ENCODE peak calls at places on chromosomes 12 and 14, in seven cellular contexts. One of them, this sample, is unnamed.

GRCh38 chr12:25827141-25827540 is 131.3 kb upstream of the RASSF8 start:
- DNase-seq in bronchial epithelial cell: no peak
- DNase-seq in upper lobe of right lung: no peak
- DNase-seq in stomach: no peak
- DNase-seq in sigmoid colon: no peak
- DNase-seq in Peyer's patch: no peak
- DNase-seq in gastrocnemius medialis: no peak
- DNase-seq in this sample: no peak

GRCh38 chr14:70339039-70339438 is 20.4 kb downstream of the COX16 start:
- DNase-seq in bronchial epithelial cell: no peak
- DNase-seq in upper lobe of right lung: no peak
- DNase-seq in stomach: no peak
- DNase-seq in sigmoid colon: no peak
- DNase-seq in Peyer's patch: no peak
- DNase-seq in gastrocnemius medialis: no peak
- DNase-seq in this sample: no peak

GRCh38 chr14:23636317-23637211 is at the start of gene DHRS2:
- DNase-seq in bronchial epithelial cell: no peak
- DNase-seq in upper lobe of right lung: no peak
- DNase-seq in stomach: no peak
- DNase-seq in sigmoid colon: no peak
- DNase-seq in Peyer's patch: no peak
- DNase-seq in gastrocnemius medialis: no peak
- DNase-seq in this sample: no peak

GRCh38 chr14:44297437-44297836 is 209.6 kb downstream of the FSCB start:
- DNase-seq in bronchial epithelial cell: no peak
- DNase-seq in upper lobe of right lung: no peak
- DNase-seq in stomach: no peak
- DNase-seq in sigmoid colon: no peak
- DNase-seq in Peyer's patch: no peak
- DNase-seq in gastrocnemius medialis: no peak
- DNase-seq in this sample: no peak

GRCh38 chr12:19388131-19388549 is 51.2 kb upstream of the AEBP2 start:
- DNase-seq in bronchial epithelial cell: no peak
- DNase-seq in upper lobe of right lung: peak; percentile 9
- DNase-seq in stomach: no peak
- DNase-seq in sigmoid colon: peak; percentile 77
- DNase-seq in Peyer's patch: no peak
- DNase-seq in gastrocnemius medialis: peak; percentile 26
- DNase-seq in this sample: no peak

GRCh38 chr14:61584258-61584657 is 111.1 kb upstream of the HIF1A start:
- DNase-seq in bronchial epithelial cell: peak; percentile 83
- DNase-seq in upper lobe of right lung: no peak
- DNase-seq in stomach: no peak
- DNase-seq in sigmoid colon: no peak
- DNase-seq in Peyer's patch: no peak
- DNase-seq in gastrocnemius medialis: no peak
- DNase-seq in this sample: no peak

GRCh38 chr12:3921142-3921520 is 47.9 kb upstream of the PARP11 start:
- DNase-seq in bronchial epithelial cell: no peak
- DNase-seq in upper lobe of right lung: no peak
- DNase-seq in stomach: no peak
- DNase-seq in sigmoid colon: no peak
- DNase-seq in Peyer's patch: no peak
- DNase-seq in gastrocnemius medialis: no peak
- DNase-seq in this sample: no peak

GRCh38 chr14:25150934-25151790 is 101.2 kb upstream of the STXBP6 start:
- DNase-seq in bronchial epithelial cell: peak; percentile 54
- DNase-seq in upper lobe of right lung: no peak
- DNase-seq in stomach: no peak
- DNase-seq in sigmoid colon: no peak
- DNase-seq in Peyer's patch: no peak
- DNase-seq in gastrocnemius medialis: no peak
- DNase-seq in this sample: peak; percentile 26

GRCh38 chr12:123712780-123713319 is 697 bp downstream of the ATP6V0A2 start:
- DNase-seq in bronchial epithelial cell: no peak
- DNase-seq in upper lobe of right lung: no peak
- DNase-seq in stomach: no peak
- DNase-seq in sigmoid colon: no peak
- DNase-seq in Peyer's patch: peak; percentile 58
- DNase-seq in gastrocnemius medialis: no peak
- DNase-seq in this sample: no peak

GRCh38 chr14:95038521-95039250 is 118.6 kb downstream of the DICER1 start:
- DNase-seq in bronchial epithelial cell: no peak
- DNase-seq in upper lobe of right lung: peak; percentile 34
- DNase-seq in stomach: no peak
- DNase-seq in sigmoid colon: no peak
- DNase-seq in Peyer's patch: peak; percentile 33
- DNase-seq in gastrocnemius medialis: no peak
- DNase-seq in this sample: peak; percentile 2

GRCh38 chr12:71019282-71019831 is 98.8 kb upstream of the PTPRR start:
- DNase-seq in bronchial epithelial cell: no peak
- DNase-seq in upper lobe of right lung: no peak
- DNase-seq in stomach: no peak
- DNase-seq in sigmoid colon: no peak
- DNase-seq in Peyer's patch: no peak
- DNase-seq in gastrocnemius medialis: no peak
- DNase-seq in this sample: no peak

GRCh38 chr14:57692671-57693070 is 173.2 kb downstream of the SLC35F4 start:
- DNase-seq in bronchial epithelial cell: peak; percentile 79
- DNase-seq in upper lobe of right lung: no peak
- DNase-seq in stomach: no peak
- DNase-seq in sigmoid colon: no peak
- DNase-seq in Peyer's patch: no peak
- DNase-seq in gastrocnemius medialis: no peak
- DNase-seq in this sample: no peak

GRCh38 chr14:34875031-34875922 is at the start of gene BAZ1A:
- DNase-seq in bronchial epithelial cell: peak; percentile 92
- DNase-seq in upper lobe of right lung: peak; percentile 82
- DNase-seq in stomach: peak; percentile 64
- DNase-seq in sigmoid colon: peak; percentile 83
- DNase-seq in Peyer's patch: peak; percentile 80
- DNase-seq in gastrocnemius medialis: peak; percentile 61
- DNase-seq in this sample: peak; percentile 83

GRCh38 chr12:107200394-107200793 is 107.0 kb upstream of the CRY1 start:
- DNase-seq in bronchial epithelial cell: peak; percentile 96
- DNase-seq in upper lobe of right lung: no peak
- DNase-seq in stomach: no peak
- DNase-seq in sigmoid colon: no peak
- DNase-seq in Peyer's patch: no peak
- DNase-seq in gastrocnemius medialis: no peak
- DNase-seq in this sample: no peak

GRCh38 chr12:49365542-49365941 is 1.7 kb upstream of the SPATS2 start:
- DNase-seq in bronchial epithelial cell: peak; percentile 83
- DNase-seq in upper lobe of right lung: no peak
- DNase-seq in stomach: no peak
- DNase-seq in sigmoid colon: no peak
- DNase-seq in Peyer's patch: no peak
- DNase-seq in gastrocnemius medialis: no peak
- DNase-seq in this sample: no peak

DNA sequence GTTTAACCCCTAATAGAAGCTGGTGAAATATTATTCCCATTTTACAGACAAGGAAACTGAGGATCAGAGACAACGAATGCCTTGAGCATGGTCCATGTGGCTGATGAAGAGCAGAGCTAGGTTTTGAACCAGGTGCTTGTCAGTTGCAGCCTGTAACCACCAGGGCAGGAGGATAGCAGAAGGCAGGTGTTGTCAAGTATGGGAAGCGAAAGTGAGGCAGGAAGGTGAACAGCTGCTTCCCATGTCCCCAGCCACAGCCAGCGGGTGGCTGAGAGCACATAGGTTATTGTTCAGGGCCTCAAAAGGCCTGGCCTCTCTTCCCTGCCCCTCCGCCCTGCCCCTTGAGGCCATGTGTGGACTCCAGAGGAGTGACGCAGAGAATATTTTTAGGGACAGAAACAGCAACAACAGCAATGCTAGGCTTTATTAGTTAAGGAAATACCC is 39.6 kb downstream of the IQSEC3 start:
- DNase-seq in bronchial epithelial cell: no peak
- DNase-seq in upper lobe of right lung: peak; percentile 40
- DNase-seq in stomach: no peak
- DNase-seq in sigmoid colon: peak; percentile 50
- DNase-seq in Peyer's patch: no peak
- DNase-seq in gastrocnemius medialis: no peak
- DNase-seq in this sample: peak; percentile 83
- H3K27me3 ChIP-seq in bronchial epithelial cell: no peaks in the 10 kb centered on the region
- H3K27me3 ChIP-seq in upper lobe of right lung: peaks cover 5% of the 10 kb centered on the region
- H3K27me3 ChIP-seq in stomach: peaks cover 12% of the 10 kb centered on the region
- H3K27me3 ChIP-seq in sigmoid colon: peaks cover 30% of the 10 kb centered on the region
- H3K27me3 ChIP-seq in Peyer's patch: peaks cover 7% of the 10 kb centered on the region
- H3K27me3 ChIP-seq in gastrocnemius medialis: peaks cover 26% of the 10 kb centered on the region
- H3K27me3 ChIP-seq in this sample: peaks cover 6% of the 10 kb centered on the region

GRCh38 chr12:68178774-68179439 is 19.4 kb upstream of the IFNG start:
- DNase-seq in bronchial epithelial cell: peak; percentile 15
- DNase-seq in upper lobe of right lung: no peak
- DNase-seq in stomach: no peak
- DNase-seq in sigmoid colon: no peak
- DNase-seq in Peyer's patch: no peak
- DNase-seq in gastrocnemius medialis: no peak
- DNase-seq in this sample: no peak

GRCh38 chr12:68175566-68176033 is 16.1 kb upstream of the IFNG start:
- DNase-seq in bronchial epithelial cell: no peak
- DNase-seq in upper lobe of right lung: no peak
- DNase-seq in stomach: no peak
- DNase-seq in sigmoid colon: no peak
- DNase-seq in Peyer's patch: no peak
- DNase-seq in gastrocnemius medialis: no peak
- DNase-seq in this sample: no peak

GRCh38 chr12:68178184-68178583 is 18.6 kb upstream of the IFNG start:
- DNase-seq in bronchial epithelial cell: no peak
- DNase-seq in upper lobe of right lung: no peak
- DNase-seq in stomach: no peak
- DNase-seq in sigmoid colon: no peak
- DNase-seq in Peyer's patch: no peak
- DNase-seq in gastrocnemius medialis: no peak
- DNase-seq in this sample: no peak

GRCh38 chr12:68176252-68176651 is 16.7 kb upstream of the IFNG start:
- DNase-seq in bronchial epithelial cell: peak; percentile 60
- DNase-seq in upper lobe of right lung: no peak
- DNase-seq in stomach: no peak
- DNase-seq in sigmoid colon: no peak
- DNase-seq in Peyer's patch: no peak
- DNase-seq in gastrocnemius medialis: no peak
- DNase-seq in this sample: no peak

GRCh38 chr12:68177562-68177961 is 18.0 kb upstream of the IFNG start:
- DNase-seq in bronchial epithelial cell: no peak
- DNase-seq in upper lobe of right lung: no peak
- DNase-seq in stomach: no peak
- DNase-seq in sigmoid colon: no peak
- DNase-seq in Peyer's patch: no peak
- DNase-seq in gastrocnemius medialis: no peak
- DNase-seq in this sample: no peak
- H3K4me3 ChIP-seq in bronchial epithelial cell: no peak overlapping the region
- H3K4me3 ChIP-seq in upper lobe of right lung: no peak overlapping the region
- H3K4me3 ChIP-seq in stomach: no peak overlapping the region
- H3K4me3 ChIP-seq in sigmoid colon: no peak overlapping the region
- H3K4me3 ChIP-seq in Peyer's patch: no peak overlapping the region
- H3K4me3 ChIP-seq in gastrocnemius medialis: no peak overlapping the region
- H3K4me3 ChIP-seq in this sample: no peak overlapping the region

GRCh38 chr12:131920902-131921840 is 7.9 kb upstream of the PUS1 start:
- DNase-seq in bronchial epithelial cell: no peak
- DNase-seq in upper lobe of right lung: peak; percentile 62
- DNase-seq in stomach: no peak
- DNase-seq in sigmoid colon: no peak
- DNase-seq in Peyer's patch: no peak
- DNase-seq in gastrocnemius medialis: no peak
- DNase-seq in this sample: peak; percentile 57

GRCh38 chr12:131920157-131920508 is 8.9 kb upstream of the PUS1 start:
- DNase-seq in bronchial epithelial cell: no peak
- DNase-seq in upper lobe of right lung: no peak
- DNase-seq in stomach: no peak
- DNase-seq in sigmoid colon: no peak
- DNase-seq in Peyer's patch: no peak
- DNase-seq in gastrocnemius medialis: no peak
- DNase-seq in this sample: peak; percentile 44

GRCh38 chr12:131919051-131919347 is 10.1 kb upstream of the PUS1 start:
- DNase-seq in bronchial epithelial cell: no peak
- DNase-seq in upper lobe of right lung: no peak
- DNase-seq in stomach: no peak
- DNase-seq in sigmoid colon: no peak
- DNase-seq in Peyer's patch: no peak
- DNase-seq in gastrocnemius medialis: no peak
- DNase-seq in this sample: peak; percentile 64

GRCh38 chr12:131918311-131919050 is 10.6 kb upstream of the PUS1 start:
- DNase-seq in bronchial epithelial cell: no peak
- DNase-seq in upper lobe of right lung: no peak
- DNase-seq in stomach: no peak
- DNase-seq in sigmoid colon: no peak
- DNase-seq in Peyer's patch: no peak
- DNase-seq in gastrocnemius medialis: no peak
- DNase-seq in this sample: peak; percentile 72

DNA sequence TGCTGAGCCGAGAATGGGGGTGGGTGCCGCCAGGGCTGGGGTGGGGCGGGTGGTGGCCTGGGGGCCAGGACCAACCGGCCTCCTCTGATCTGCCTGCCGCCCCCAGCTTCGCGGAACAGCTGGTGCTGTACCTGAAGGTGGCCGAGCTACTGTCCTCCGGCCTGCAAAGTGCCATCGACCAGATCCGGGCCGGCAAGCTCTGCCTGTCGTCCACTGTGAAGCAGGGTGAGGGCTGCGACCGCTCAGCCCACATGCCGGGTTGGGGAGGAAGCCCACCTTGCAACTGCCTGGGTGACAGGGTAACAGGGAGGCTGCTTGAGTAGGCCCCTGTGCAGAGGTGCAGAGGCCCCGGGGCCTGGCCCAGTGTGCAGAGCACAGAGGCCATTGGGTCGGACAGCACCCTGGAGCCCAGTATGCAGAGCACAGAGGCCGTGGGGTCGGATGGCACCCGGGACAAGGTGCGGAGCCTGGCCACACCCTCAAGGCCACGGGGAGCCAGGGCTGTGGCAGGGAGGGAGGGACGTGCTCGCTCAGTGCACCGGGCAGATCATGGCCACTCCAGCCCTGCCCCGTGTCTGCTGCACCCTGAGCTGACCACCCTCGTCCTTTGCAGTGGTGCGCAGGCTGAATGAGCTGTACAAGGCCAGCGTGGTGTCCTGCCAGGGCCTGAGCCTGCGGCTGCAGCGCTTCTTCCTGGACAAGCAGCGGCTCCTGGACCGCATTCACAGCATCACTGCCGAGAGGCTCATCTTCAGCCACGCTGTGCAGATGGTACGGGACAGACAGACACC is 9.5 kb upstream of the PUS1 start:
- DNase-seq in bronchial epithelial cell: no peak
- DNase-seq in upper lobe of right lung: no peak
- DNase-seq in stomach: no peak
- DNase-seq in sigmoid colon: no peak
- DNase-seq in Peyer's patch: no peak
- DNase-seq in gastrocnemius medialis: no peak
- DNase-seq in this sample: peak; percentile 64
- H3K36me3 ChIP-seq in bronchial epithelial cell: peaks cover 37% of the 10 kb centered on the region
- H3K36me3 ChIP-seq in upper lobe of right lung: peaks cover 50% of the 10 kb centered on the region
- H3K36me3 ChIP-seq in stomach: peaks cover 85% of the 10 kb centered on the region
- H3K36me3 ChIP-seq in sigmoid colon: peaks cover 47% of the 10 kb centered on the region
- H3K36me3 ChIP-seq in Peyer's patch: peaks cover 64% of the 10 kb centered on the region
- H3K36me3 ChIP-seq in gastrocnemius medialis: peaks cover 2% of the 10 kb centered on the region
- H3K36me3 ChIP-seq in this sample: peaks cover 15% of the 10 kb centered on the region

DNA sequence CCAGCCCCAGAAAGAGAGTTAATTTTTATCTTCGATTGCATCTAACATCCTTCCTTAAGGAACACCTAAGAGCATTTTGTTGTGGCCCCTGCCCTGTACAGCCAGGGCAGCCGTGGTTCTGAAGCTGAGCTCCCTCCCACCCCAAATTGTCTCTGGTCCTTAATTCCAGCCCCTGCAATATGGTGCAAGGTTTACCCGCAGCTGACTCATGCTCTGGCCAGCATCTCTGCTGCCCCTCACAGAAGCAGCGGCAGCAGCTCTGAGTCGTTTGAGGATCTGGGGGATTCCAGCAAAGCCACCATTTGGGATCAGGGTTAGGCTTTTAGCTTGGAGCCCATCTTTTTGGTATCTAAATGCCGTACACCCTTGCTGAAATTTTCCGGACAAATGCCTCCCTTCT is 3.3 kb downstream of the DLK1 start:
- DNase-seq in bronchial epithelial cell: no peak
- DNase-seq in upper lobe of right lung: no peak
- DNase-seq in stomach: no peak
- DNase-seq in sigmoid colon: no peak
- DNase-seq in Peyer's patch: no peak
- DNase-seq in gastrocnemius medialis: no peak
- DNase-seq in this sample: no peak
- H3K27me3 ChIP-seq in bronchial epithelial cell: peaks cover 32% of the 10 kb centered on the region
- H3K27me3 ChIP-seq in upper lobe of right lung: peaks cover 57% of the 10 kb centered on the region
- H3K27me3 ChIP-seq in stomach: peaks cover 42% of the 10 kb centered on the region
- H3K27me3 ChIP-seq in sigmoid colon: peaks cover 41% of the 10 kb centered on the region
- H3K27me3 ChIP-seq in Peyer's patch: no peaks in the 10 kb centered on the region
- H3K27me3 ChIP-seq in gastrocnemius medialis: peaks cover 33% of the 10 kb centered on the region
- H3K27me3 ChIP-seq in this sample: peaks cover 31% of the 10 kb centered on the region